ENCODE peak calls at places on chromosomes 3 and 15, in six cellular contexts. S is GM12892, H is GM12878, L is H1, C is HepG2, O is K562. T is an unnamed sample.

GRCh38 chr3:80190051-80190450 is 422.3 kb upstream of the ROBO1 start:
- DNase-seq in S (no peak), H (no peak), L (no peak), C (no peak), O (no peak), T (no peak)

GRCh38 chr3:55896155-55896554 is 409.0 kb upstream of the WNT5A start:
- DNase-seq in S (no peak), H (no peak), L (no peak), C (no peak), O (no peak), T (no peak)

GRCh38 chr3:13136426-13136825 is 63.2 kb upstream of the IQSEC1 start:
- DNase-seq in S (no peak), H (no peak), L (no peak), C (no peak), O (no peak), T (no peak)

GRCh38 chr15:35000511-35000910 is 12.4 kb upstream of the ZNF770 start:
- DNase-seq in S (no peak), H (no peak), L (no peak), C (no peak), O (no peak), T (no peak)

GRCh38 chr15:74799843-74800558 is 12.6 kb upstream of the LMAN1L start:
- DNase-seq in S (peak), H (peak), L (peak), C (peak), O (peak), T (peak)

GRCh38 chr3:196694941-196695848 is 16.9 kb downstream of the CEP19 start:
- DNase-seq in S (no peak), H (no peak), L (no peak), C (no peak), O (no peak), T (no peak)

GRCh38 chr15:62900071-62900812 is 142.3 kb upstream of the TPM1 start:
- DNase-seq in S (no peak), H (no peak), L (no peak), C (no peak), O (no peak), T (no peak)

GRCh38 chr3:150255416-150255815 is 152.7 kb upstream of the TSC22D2 start:
- DNase-seq in S (no peak), H (no peak), L (no peak), C (peak), O (no peak), T (no peak)

GRCh38 chr3:136667081-136667480 is 85.1 kb downstream of the STAG1 start:
- DNase-seq in S (no peak), H (no peak), L (no peak), C (no peak), O (no peak), T (no peak)

GRCh38 chr3:187011915-187012314 is 81.6 kb downstream of the ST6GAL1 start:
- DNase-seq in S (no peak), H (no peak), L (no peak), C (no peak), O (no peak), T (no peak)

GRCh38 chr3:135020181-135020580 is 225.1 kb downstream of the EPHB1 start:
- DNase-seq in S (no peak), H (no peak), L (no peak), C (no peak), O (no peak), T (no peak)

GRCh38 chr15:83794209-83794608 is 140.3 kb downstream of the ADAMTSL3 start:
- DNase-seq in S (no peak), H (no peak), L (no peak), C (no peak), O (no peak), T (no peak)

GRCh38 chr15:90004252-90004651 is 3.1 kb downstream of the ZNF710 start:
- DNase-seq in S (no peak), H (no peak), L (no peak), C (no peak), O (peak), T (no peak)

GRCh38 chr3:4718179-4718736 is 225.1 kb downstream of the ITPR1 start:
- DNase-seq in S (no peak), H (no peak), L (no peak), C (no peak), O (no peak), T (no peak)

GRCh38 chr3:155647988-155648591 is 96.8 kb downstream of the PLCH1 start:
- DNase-seq in S (no peak), H (no peak), L (no peak), C (no peak), O (no peak), T (no peak)

GRCh38 chr3:42394579-42395288 is 15.7 kb downstream of the LYZL4 start:
- DNase-seq in S (no peak), H (no peak), L (no peak), C (no peak), O (no peak), T (no peak)

GRCh38 chr3:80233576-80233975 is 465.8 kb upstream of the ROBO1 start:
- DNase-seq in S (no peak), H (no peak), L (no peak), C (no peak), O (no peak), T (no peak)

GRCh38 chr3:94173667-94174434 is 111.0 kb downstream of the NSUN3 start:
- DNase-seq in S (no peak), H (no peak), L (no peak), C (no peak), O (no peak), T (no peak)

DNA sequence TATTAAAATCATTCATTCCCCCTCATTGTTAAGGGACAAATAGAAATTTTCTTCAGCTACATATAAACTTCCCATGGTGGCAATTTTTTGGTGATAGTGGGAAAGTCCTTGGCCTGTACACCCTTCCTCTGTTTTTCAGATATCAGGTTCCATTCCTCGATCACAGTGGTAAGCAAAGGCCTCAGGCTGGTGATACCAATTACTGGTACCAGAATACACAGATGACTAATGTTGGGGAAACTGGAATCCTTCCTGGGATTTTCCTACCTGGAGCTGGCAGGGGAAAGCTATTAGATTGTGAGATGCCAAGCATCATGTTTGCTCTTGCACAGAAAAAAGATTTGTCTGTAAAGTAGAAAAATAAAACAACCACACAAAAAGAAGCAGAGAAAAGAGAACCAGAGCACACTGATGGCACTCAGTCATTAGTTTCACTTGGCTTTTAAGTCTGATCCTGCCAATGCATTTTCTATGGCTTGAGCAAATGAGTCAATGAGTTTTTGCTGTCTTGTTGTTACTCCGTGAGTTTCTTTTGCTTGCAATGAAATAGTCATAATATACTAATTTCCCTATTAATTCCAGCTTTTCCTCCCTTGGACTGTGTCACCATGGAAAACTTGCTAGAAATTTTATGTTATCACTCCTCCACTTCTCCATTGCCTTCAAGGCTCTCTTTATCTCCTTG is 795.0 kb downstream of the ROBO1 start:
- DNase-seq in S (no peak), H (no peak), L (no peak), C (peak), O (no peak), T (no peak)
- TF ChIP-seq TAF1 in S (no peak), H (no peak), L (no peak), C (no peak), O (no peak), T (no peak)

GRCh38 chr3:113947372-113948014 is at the start of gene ZDHHC23:
- DNase-seq in S (peak), H (no peak), L (no peak), C (peak), O (peak), T (peak)
- TF ChIP-seq POLR2A in S (no peak), H (no peak), L (no peak), C (no peak), O (no peak), T (no peak)

DNA sequence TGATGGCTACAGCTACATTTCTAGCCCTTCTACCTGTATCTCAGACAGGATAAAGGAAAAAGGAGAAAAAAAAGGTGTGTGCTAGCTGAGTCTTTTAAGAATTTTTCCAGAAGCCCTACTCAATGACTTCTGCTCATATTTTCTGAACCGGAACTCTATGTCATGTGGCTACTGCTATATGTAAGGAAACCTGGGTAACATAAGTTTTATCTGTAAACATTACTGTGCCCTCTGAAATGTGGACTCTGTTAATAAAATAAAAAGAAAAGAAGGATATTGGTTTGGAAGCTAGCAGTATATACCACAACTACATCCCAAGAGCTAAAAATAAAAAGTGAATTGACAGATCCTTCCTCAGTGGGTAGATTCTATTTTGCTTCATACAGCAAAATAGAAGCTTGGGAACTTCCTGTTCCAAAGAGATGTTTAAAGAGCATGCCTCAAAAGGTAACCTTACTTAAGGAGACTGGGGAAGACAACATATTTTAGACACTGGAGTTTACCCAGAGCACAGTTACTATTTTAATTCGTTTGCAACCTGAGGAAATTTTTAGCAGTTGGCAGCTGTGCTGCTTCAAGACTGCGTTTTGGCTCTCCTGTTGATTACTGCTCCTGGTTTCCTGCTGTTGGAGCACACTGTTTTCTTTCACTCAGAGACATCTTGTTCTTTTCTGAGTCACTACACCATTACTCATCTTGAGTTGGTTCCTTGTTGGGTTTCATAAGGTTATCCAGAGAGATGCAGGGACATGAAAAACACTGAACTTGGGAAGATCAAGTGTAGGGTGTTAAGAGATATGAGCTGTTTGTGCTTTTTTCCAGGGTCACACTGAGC is 280.7 kb downstream of the NFKBIZ start:
- DNase-seq in S (no peak), H (no peak), L (no peak), C (no peak), O (no peak), T (no peak)
- TF ChIP-seq POLR2AphosphoS5 in S (no peak), H (no peak), L (no peak), C (no peak), O (no peak), T (no peak)

GRCh38 chr3:99856437-99857220 is 39.0 kb downstream of the CMSS1 start:
- DNase-seq in S (no peak), H (no peak), L (no peak), C (no peak), O (no peak), T (no peak)
- TF ChIP-seq TAF1 in S (no peak), H (no peak), L (no peak), C (no peak), O (no peak), T (no peak)

GRCh38 chr3:194129581-194130133 is 6.3 kb upstream of the HES1 start:
- DNase-seq in S (no peak), H (no peak), L (no peak), C (peak), O (no peak), T (no peak)
- TF ChIP-seq POLR2A in S (no peak), H (no peak), L (no peak), C (no peak), O (no peak), T (no peak)

GRCh38 chr3:18444597-18445420 is 19.7 kb upstream of the SATB1 start:
- DNase-seq in S (peak), H (no peak), L (no peak), C (peak), O (peak), T (peak)
- TF ChIP-seq POLR2AphosphoS5 in S (no peak), H (no peak), L (no peak), C (no peak), O (no peak), T (no peak)

GRCh38 chr15:43514241-43515057 is 3.0 kb upstream of the MAP1A start:
- DNase-seq in S (no peak), H (no peak), L (no peak), C (peak), O (peak), T (no peak)
- TF ChIP-seq TAF1 in S (no peak), H (no peak), L (no peak), C (no peak), O (no peak), T (no peak)

DNA sequence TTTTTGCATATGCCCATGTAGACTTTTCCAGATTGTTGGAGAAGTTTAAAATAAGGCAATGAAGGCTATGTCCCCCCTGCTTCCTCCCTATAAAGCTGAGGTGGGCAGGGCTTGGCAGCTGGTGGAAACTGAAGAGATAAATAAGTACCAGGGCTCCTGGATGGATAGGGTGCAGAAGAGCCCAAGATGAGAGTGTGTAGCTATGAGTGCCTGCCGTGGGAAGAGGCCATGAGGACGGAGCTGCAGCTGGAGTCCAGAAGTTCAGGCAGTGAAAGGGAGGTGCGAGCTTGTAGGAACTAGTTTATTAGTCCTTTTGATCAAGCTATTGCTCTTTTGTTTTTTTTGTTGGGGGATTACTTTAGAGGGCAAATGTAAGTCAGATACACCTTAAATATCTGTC is 52.4 kb downstream of the PHLDB2 start:
- DNase-seq in S (no peak), H (no peak), L (no peak), C (no peak), O (no peak), T (no peak)
- TF ChIP-seq POLR2A in S (no peak), H (no peak), L (no peak), C (no peak), O (no peak), T (no peak)

DNA sequence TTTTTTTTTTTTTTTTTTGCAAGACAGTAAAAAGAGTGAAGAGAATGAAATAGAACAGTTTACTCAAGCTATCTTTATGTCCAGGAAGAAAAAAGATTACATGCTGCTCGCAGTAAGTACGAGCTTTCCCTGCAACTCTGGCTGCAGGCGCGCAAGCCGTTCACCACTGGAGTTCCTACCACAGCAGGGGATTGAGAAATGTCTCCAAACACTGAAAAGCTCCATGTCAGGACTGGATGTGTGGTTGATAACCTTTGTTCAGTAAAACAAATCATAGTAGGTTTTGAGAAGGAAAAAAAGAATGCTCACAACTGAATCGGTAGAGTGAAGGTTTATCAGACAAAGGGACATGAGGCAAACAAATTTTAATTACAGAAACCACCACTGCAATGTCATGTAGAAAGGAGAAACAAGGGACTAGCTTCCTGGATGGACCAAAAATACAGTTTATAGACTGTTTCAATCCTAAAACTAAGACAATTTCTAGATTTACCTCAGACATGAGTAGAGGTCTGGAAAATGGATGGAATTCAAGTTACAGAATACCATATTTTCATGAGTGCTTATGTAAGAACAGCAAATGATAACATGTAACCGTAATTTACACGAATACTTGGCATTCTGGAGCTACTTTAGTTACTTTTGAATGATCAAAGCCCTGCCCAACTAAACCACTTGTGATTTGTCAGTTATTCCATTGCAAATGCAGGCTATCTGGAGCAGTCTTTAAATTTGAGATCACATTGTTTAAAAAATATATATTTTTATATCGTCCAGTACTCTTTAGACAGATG is 471.1 kb downstream of the SHQ1 start:
- DNase-seq in S (no peak), H (no peak), L (no peak), C (no peak), O (no peak), T (no peak)
- TF ChIP-seq POLR2AphosphoS5 in S (no peak), H (no peak), L (no peak), C (no peak), O (no peak), T (no peak)

T was measured in GM12891.